ENCODE peak calls at places on chromosomes 2 and 18, in six cellular contexts. S is neural progenitor cell, M is GM23338, U is GM12878, J is hepatocyte, L is HCT116. V is an unnamed sample.

GRCh38 chr2:147149589-147150245 is 695.1 kb upstream of the ACVR2A start:
- DNase-seq in J (no peak), S (no peak), L (no peak), M (no peak), U (no peak), V (peak)

GRCh38 chr2:219722276-219722883 is 95.0 kb downstream of the SLC4A3 start:
- DNase-seq in J (peak), M (no peak), U (no peak), S (no peak), L (peak), V (peak)

GRCh38 chr2:238742066-238742465 is 105.8 kb upstream of the TWIST2 start:
- DNase-seq in U (no peak), M (no peak), S (no peak), L (no peak), J (no peak), V (no peak)

GRCh38 chr2:109322111-109322510 is 193.1 kb downstream of the SH3RF3 start:
- DNase-seq in J (peak), M (no peak), U (no peak), L (no peak), S (no peak), V (peak)

GRCh38 chr18:23994361-23994902 is 20.1 kb upstream of the TTC39C start:
- DNase-seq in L (peak), J (peak), S (peak), M (peak), U (no peak), V (peak)

GRCh38 chr2:216341151-216341550 is 31.1 kb downstream of the MARCHF4 start:
- DNase-seq in M (no peak), L (no peak), J (no peak), S (no peak), U (no peak), V (no peak)

GRCh38 chr2:20992201-20992711 is 51.6 kb downstream of the APOB start:
- DNase-seq in L (no peak), J (peak), M (peak), S (no peak), U (no peak), V (peak)

GRCh38 chr2:119579457-119580295 is 35.4 kb downstream of the CFAP221 start:
- DNase-seq in M (no peak), U (no peak), L (no peak), S (no peak), J (peak), V (no peak)

GRCh38 chr18:46250084-46250811 is 146.1 kb downstream of the HAUS1 start:
- DNase-seq in J (peak), S (no peak), M (peak), U (peak), L (peak), V (peak)

GRCh38 chr18:80009661-80010550 is 21.5 kb upstream of the TXNL4A start:
- DNase-seq in U (no peak), M (no peak), S (no peak), L (peak), J (peak), V (no peak)

GRCh38 chr18:59899298-59900221 is at the start of gene PMAIP1:
- DNase-seq in L (peak), M (peak), S (peak), J (peak), U (no peak), V (peak)

GRCh38 chr2:196242131-196242620 is 70.8 kb upstream of the STK17B start:
- DNase-seq in L (no peak), S (no peak), M (no peak), J (no peak), U (peak), V (no peak)

GRCh38 chr2:229273384-229274338 is 2.6 kb upstream of the PID1 start:
- DNase-seq in L (peak), S (peak), J (peak), U (peak), M (peak), V (peak)

GRCh38 chr2:130798472-130799221 is 38.1 kb upstream of the ARHGEF4 start:
- DNase-seq in J (peak), L (no peak), S (peak), M (peak), U (no peak), V (no peak)

GRCh38 chr2:23617817-23618216 is 232.8 kb downstream of the KLHL29 start:
- DNase-seq in U (no peak), S (no peak), L (no peak), J (peak), M (no peak), V (no peak)

GRCh38 chr2:85131116-85131515 is 2.1 kb upstream of the TCF7L1 start:
- DNase-seq in L (no peak), M (peak), S (peak), U (no peak), J (peak), V (no peak)

GRCh38 chr18:5309888-5310470 is 14.5 kb upstream of the ZBTB14 start:
- DNase-seq in M (no peak), J (no peak), S (no peak), L (no peak), U (peak), V (no peak)

GRCh38 chr2:239296020-239296932 is 104.5 kb downstream of the HDAC4 start:
- DNase-seq in U (no peak), S (no peak), L (no peak), M (no peak), J (peak), V (no peak)

GRCh38 chr18:73552171-73552570 is 595.5 kb downstream of the FBXO15 start:
- DNase-seq in U (no peak), S (no peak), L (no peak), M (no peak), J (no peak), V (no peak)

GRCh38 chr2:70977605-70978205 is 725 bp upstream of the ANKRD53 start:
- DNase-seq in J (no peak), U (no peak), M (peak), S (no peak), L (no peak), V (peak)

GRCh38 chr2:239910851-239911629 is 114.1 kb downstream of the NDUFA10 start:
- DNase-seq in S (no peak), U (no peak), M (no peak), J (no peak), L (no peak), V (no peak)

GRCh38 chr2:26901326-26902183 is 53.6 kb downstream of the DPYSL5 start:
- DNase-seq in J (no peak), U (no peak), S (peak), L (no peak), M (peak), V (no peak)

GRCh38 chr2:191675807-191676667 is 1.9 kb upstream of the NABP1 start:
- DNase-seq in U (peak), L (no peak), M (peak), S (no peak), J (no peak), V (no peak)

GRCh38 chr2:20213651-20214565 is 11.0 kb downstream of the SDC1 start:
- DNase-seq in J (peak), M (no peak), L (no peak), U (peak), S (no peak), V (no peak)

GRCh38 chr2:96485751-96486643 is 19.2 kb downstream of the NEURL3 start:
- DNase-seq in J (peak), S (no peak), M (peak), U (peak), L (no peak), V (no peak)

GRCh38 chr2:16011621-16011960 is 71.2 kb downstream of the MYCN start:
- DNase-seq in U (no peak), M (no peak), L (no peak), J (no peak), S (no peak), V (no peak)

GRCh38 chr2:16014041-16014787 is 73.9 kb downstream of the MYCN start:
- DNase-seq in M (peak), J (no peak), L (no peak), U (no peak), S (no peak), V (no peak)

GRCh38 chr2:16013571-16013970 is 73.2 kb downstream of the MYCN start:
- DNase-seq in J (no peak), L (no peak), U (no peak), S (no peak), M (peak), V (no peak)

GRCh38 chr2:16012029-16012596 is 71.8 kb downstream of the MYCN start:
- DNase-seq in M (no peak), J (no peak), L (no peak), S (no peak), U (no peak), V (no peak)

GRCh38 chr2:16012626-16013501 is 72.5 kb downstream of the MYCN start:
- DNase-seq in L (no peak), J (peak), M (peak), S (peak), U (no peak), V (no peak)
- H3K4me3 ChIP-seq in L (no peak), J (no peak), M (peak), S (peak), U (no peak), V (no peak)

GRCh38 chr2:127423476-127423840 is 5.2 kb downstream of the PROC start:
- DNase-seq in J (peak), U (no peak), L (no peak), M (peak), S (no peak), V (no peak)
- TF ChIP-seq EZH2 in J (no peak), U (no peak), L (no peak), M (peak), S (peak), V (no peak)

GRCh38 chr2:9984217-9984739 is 32.8 kb downstream of the GRHL1 start:
- DNase-seq in M (peak), J (peak), U (peak), L (peak), S (peak), V (peak)
- H2AFZ ChIP-seq in M (no peak), J (no peak), U (peak), L (no peak), S (no peak), V (no peak)

GRCh38 chr18:26546875-26547301 is 1.5 kb downstream of the KCTD1 start:
- DNase-seq in L (no peak), U (no peak), S (peak), J (no peak), M (no peak), V (no peak)
- H3K4me3 ChIP-seq in L (no peak), U (peak), S (peak), J (peak), M (peak), V (peak)

GRCh38 chr2:218009191-218010114 is 6.7 kb upstream of the TNS1 start:
- DNase-seq in S (peak), L (no peak), J (no peak), M (peak), U (no peak), V (no peak)

GRCh38 chr2:218012306-218012705 is 9.5 kb upstream of the TNS1 start:
- DNase-seq in S (no peak), U (no peak), J (no peak), M (no peak), L (no peak), V (no peak)

GRCh38 chr2:218010116-218010837 is 7.5 kb upstream of the TNS1 start:
- DNase-seq in J (peak), L (no peak), S (peak), U (no peak), M (peak), V (no peak)

GRCh38 chr2:218011641-218012040 is 8.8 kb upstream of the TNS1 start:
- DNase-seq in M (no peak), U (no peak), L (no peak), J (no peak), S (no peak), V (no peak)

GRCh38 chr2:218010838-218011616 is 8.2 kb upstream of the TNS1 start:
- DNase-seq in U (no peak), S (no peak), L (no peak), J (peak), M (no peak), V (no peak)
- TF ChIP-seq EZH2 in U (no peak), S (no peak), L (no peak), J (no peak), M (peak), V (no peak)

DNA sequence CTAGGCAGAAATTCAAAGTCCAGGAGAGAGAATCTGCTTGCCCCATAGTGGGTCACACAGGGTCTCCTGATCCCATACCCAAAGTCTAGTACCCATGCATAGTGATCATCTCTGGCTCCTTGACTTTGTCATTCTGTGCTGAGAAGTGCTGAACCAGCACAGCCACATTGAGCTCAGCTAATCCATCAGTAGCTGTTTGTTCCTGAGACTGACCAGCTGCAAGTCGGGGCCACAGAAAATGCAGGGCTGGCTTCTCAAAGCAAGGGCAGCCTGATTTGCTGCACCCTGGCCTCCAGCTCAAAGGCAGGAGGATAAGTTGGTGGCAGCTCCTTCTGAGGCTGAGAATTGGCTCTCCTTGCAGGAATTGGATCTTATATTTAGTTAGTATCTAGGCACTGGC is 72.2 kb downstream of the LYPD1 start:
- DNase-seq in J (no peak), L (no peak), M (no peak), U (no peak), S (no peak), V (no peak)
- H2AFZ ChIP-seq in J (no peak), L (no peak), M (no peak), U (no peak), S (no peak), V (no peak)

V was measured in keratinocyte.